ENCODE peak calls at places on chromosomes 3 and 15, in seven cellular contexts. A is mesendoderm, T is H1, B is IMR-90, Q is H9, P is mesenchymal stem cell, V is trophoblast cell. F is an unnamed sample.

GRCh38 chr3:183122257-183122932 is 23.1 kb upstream of the MCCC1 start:
- DNase-seq in A (peak; percentile 59), T (no peak), B (peak; percentile 74), Q (no peak), P (peak; percentile 62), V (no peak), F (no peak)

GRCh38 chr3:25895443-25895842 is 105.6 kb downstream of the OXSM start:
- DNase-seq in A (peak; percentile 68), T (no peak), B (peak; percentile 84), Q (no peak), P (no peak), V (peak; percentile 26), F (no peak)

GRCh38 chr15:80948651-80949292 is 40.8 kb downstream of the MESD start:
- DNase-seq in A (no peak), T (no peak), B (no peak), Q (no peak), P (no peak), V (no peak), F (no peak)

GRCh38 chr3:77296527-77296926 is 256.6 kb downstream of the ROBO2 start:
- DNase-seq in A (peak; percentile 51), T (no peak), B (peak; percentile 23), Q (no peak), P (peak; percentile 19), V (peak; percentile 0), F (no peak)

GRCh38 chr3:195568630-195569029 is 15.1 kb downstream of the APOD start:
- DNase-seq in A (no peak), T (no peak), B (no peak), Q (no peak), P (no peak), V (no peak), F (no peak)

GRCh38 chr3:16060358-16060852 is 114.1 kb upstream of the GALNT15 start:
- DNase-seq in A (peak; percentile 97), T (no peak), B (peak; percentile 100), Q (peak; percentile 42), P (peak; percentile 99), V (peak; percentile 87), F (no peak)

GRCh38 chr3:126828306-126828705 is 124.3 kb downstream of the CHCHD6 start:
- DNase-seq in A (no peak), T (no peak), B (no peak), Q (no peak), P (no peak), V (no peak), F (no peak)

GRCh38 chr3:132378048-132378762 is 39.1 kb upstream of the DNAJC13 start:
- DNase-seq in A (no peak), T (no peak), B (no peak), Q (no peak), P (no peak), V (no peak), F (no peak)

GRCh38 chr3:126054870-126055269 is 29.1 kb downstream of the SLC41A3 start:
- DNase-seq in A (no peak), T (no peak), B (no peak), Q (no peak), P (no peak), V (no peak), F (no peak)

GRCh38 chr15:36964626-36965025 is 135.7 kb downstream of the MEIS2 start:
- DNase-seq in A (no peak), T (no peak), B (no peak), Q (no peak), P (no peak), V (no peak), F (no peak)

GRCh38 chr3:14548321-14548729 is 8.2 kb upstream of the GRIP2 start:
- DNase-seq in A (peak; percentile 69), T (peak; percentile 76), B (peak; percentile 56), Q (peak; percentile 72), P (peak; percentile 63), V (peak; percentile 38), F (peak; percentile 60)

GRCh38 chr3:70833510-70833835 is 521.0 kb upstream of the MDFIC2 start:
- DNase-seq in A (no peak), T (no peak), B (no peak), Q (no peak), P (no peak), V (no peak), F (no peak)

GRCh38 chr3:101963902-101964362 is 114.6 kb downstream of the NFKBIZ start:
- DNase-seq in A (no peak), T (no peak), B (peak; percentile 78), Q (no peak), P (peak; percentile 41), V (no peak), F (no peak)

GRCh38 chr3:33704891-33705290 is 13.2 kb downstream of the CLASP2 start:
- DNase-seq in A (no peak), T (no peak), B (peak; percentile 8), Q (no peak), P (no peak), V (no peak), F (no peak)

GRCh38 chr15:73700041-73700842 is 16.1 kb downstream of the CD276 start:
- DNase-seq in A (peak; percentile 84), T (peak; percentile 74), B (peak; percentile 75), Q (peak; percentile 67), P (peak; percentile 80), V (peak; percentile 64), F (peak; percentile 83)

GRCh38 chr15:97443101-97443500 is 517.4 kb upstream of the ARRDC4 start:
- DNase-seq in A (peak; percentile 4), T (no peak), B (no peak), Q (no peak), P (no peak), V (peak; percentile 70), F (no peak)

GRCh38 chr15:64699767-64700388 is 75.5 kb downstream of the RBPMS2 start:
- DNase-seq in A (peak; percentile 94), T (peak; percentile 78), B (peak; percentile 48), Q (peak; percentile 84), P (peak; percentile 79), V (peak; percentile 7), F (no peak)

GRCh38 chr15:94387442-94387841 is 156.1 kb downstream of the MCTP2 start:
- DNase-seq in A (no peak), T (no peak), B (no peak), Q (no peak), P (no peak), V (no peak), F (no peak)

DNA sequence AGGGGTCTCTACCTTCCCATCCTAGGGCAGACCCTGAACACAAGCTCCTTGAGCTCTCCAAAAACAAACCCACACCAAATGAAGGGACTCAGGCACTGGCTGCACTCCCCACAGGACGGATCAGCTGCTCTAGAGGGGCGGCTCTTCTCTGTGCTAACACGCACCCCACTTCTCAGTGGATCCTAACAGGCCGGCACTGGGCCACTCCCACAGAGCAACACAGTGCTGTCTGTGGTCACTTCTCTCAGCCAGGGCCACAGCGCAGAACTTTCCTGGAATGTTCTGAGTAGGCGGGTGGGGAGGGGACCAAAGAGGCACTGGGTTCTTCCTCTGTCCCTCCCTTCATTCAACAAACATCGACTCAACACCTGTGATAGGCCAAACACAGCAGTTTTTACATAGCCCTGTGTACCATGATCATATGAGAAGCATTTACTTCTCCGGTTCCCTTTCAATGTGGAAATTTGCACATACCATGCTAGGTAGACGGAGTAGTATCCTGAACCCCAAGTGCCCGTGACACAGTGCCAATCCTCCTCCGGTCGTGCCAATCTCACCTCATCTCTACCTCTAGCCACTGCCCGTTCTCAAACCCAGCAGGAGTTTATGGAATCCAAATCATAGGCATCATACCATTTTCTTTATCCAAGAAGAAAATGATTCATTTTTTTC is 98.1 kb downstream of the LRIG1 start:
- DNase-seq in A (no peak), T (no peak), B (no peak), Q (no peak), P (no peak), V (no peak), F (no peak)
- H3K9ac ChIP-seq in A (no peak overlapping the region), T (no peak overlapping the region), B (no peak overlapping the region), Q (no peak overlapping the region), P (no peak overlapping the region), V (no peak overlapping the region), F (no peak overlapping the region)

DNA sequence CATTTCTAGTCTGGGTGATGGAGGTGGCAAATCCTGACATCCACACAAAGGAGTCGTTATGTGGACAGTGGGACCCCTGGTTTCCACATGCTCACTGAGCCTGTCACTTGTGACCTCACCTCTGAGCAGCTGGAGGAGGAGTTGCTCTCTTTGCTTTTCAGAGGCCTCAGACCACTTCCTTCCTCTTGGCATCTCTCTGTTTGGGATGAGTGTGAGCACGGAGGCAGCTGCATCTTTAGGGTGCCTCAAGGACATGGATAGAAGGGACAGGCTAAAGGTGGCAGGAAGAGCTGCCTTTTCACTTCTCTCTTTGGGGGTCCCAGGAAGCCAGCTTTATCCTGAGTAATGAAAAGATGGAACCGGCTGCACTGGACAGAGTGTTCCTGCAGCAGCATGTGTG is 31.9 kb downstream of the GPR171 start:
- DNase-seq in A (no peak), T (no peak), B (peak; percentile 27), Q (no peak), P (no peak), V (no peak), F (no peak)
- H3K23ac ChIP-seq in A (no peak overlapping the region), T (no peak overlapping the region), B (peak overlapping the region; percentile 31), Q (no peak overlapping the region), P (no peak overlapping the region), V (no peak overlapping the region), F (no peak overlapping the region)

DNA sequence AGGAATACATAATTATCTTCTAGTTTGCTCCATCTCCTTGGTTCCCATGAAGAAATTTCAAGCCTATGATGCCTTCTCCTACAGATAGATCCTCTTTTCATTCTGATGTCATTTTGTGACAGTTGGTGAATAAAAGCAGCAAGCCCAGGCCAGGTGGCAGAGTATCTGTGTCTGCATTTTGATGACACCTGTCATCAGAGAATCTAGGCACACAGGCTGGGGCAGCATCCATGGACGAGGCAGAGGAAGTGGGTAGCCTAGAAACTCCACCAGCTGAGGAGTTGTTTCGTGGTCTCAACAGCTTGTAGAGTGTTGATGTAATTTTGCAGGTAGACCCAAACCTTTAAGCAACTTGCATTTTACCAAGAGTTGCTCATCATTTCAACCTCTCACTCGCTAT is 269.8 kb downstream of the FEZF2 start:
- DNase-seq in A (no peak), T (no peak), B (no peak), Q (no peak), P (no peak), V (no peak), F (no peak)
- H2AK5ac ChIP-seq in A (no peak overlapping the region), T (no peak overlapping the region), B (no peak overlapping the region), Q (no peak overlapping the region), P (no peak overlapping the region), V (no peak overlapping the region), F (no peak overlapping the region)

GRCh38 chr15:100332721-100333120 is 9.1 kb downstream of the ADAMTS17 start:
- DNase-seq in A (no peak), T (no peak), B (no peak), Q (no peak), P (no peak), V (no peak), F (no peak)
- H3K9ac ChIP-seq in A (no peak overlapping the region), T (no peak overlapping the region), B (no peak overlapping the region), Q (no peak overlapping the region), P (no peak overlapping the region), V (no peak overlapping the region), F (no peak overlapping the region)

GRCh38 chr3:9314796-9315195 is 48.1 kb upstream of the THUMPD3 start:
- DNase-seq in A (no peak), T (no peak), B (no peak), Q (no peak), P (no peak), V (no peak), F (no peak)
- H3K23ac ChIP-seq in A (no peak overlapping the region), T (no peak overlapping the region), B (no peak overlapping the region), Q (no peak overlapping the region), P (no peak overlapping the region), V (no peak overlapping the region), F (no peak overlapping the region)

F was measured in neuronal stem cell.